ENCODE peak calls at places on chromosomes 4 and X, in six cellular contexts. D, M, J, G, A and K are unnamed samples. For H3K4me1, the result is how much of the 10 kb centered on the place peaks cover.

GRCh38 chr4:183139972-183140570 is 41.0 kb downstream of the WWC2 start:
- DNase-seq in D (no peak), A (no peak), M (no peak), G (no peak), J (no peak), K (no peak)

GRCh38 chrX:12210196-12210815 is 72.0 kb downstream of the FRMPD4 start:
- DNase-seq in A (no peak), J (peak), G (no peak), D (no peak), M (no peak), K (peak)

GRCh38 chr4:15920723-15921591 is 17.6 kb downstream of the FGFBP1 start:
- DNase-seq in D (no peak), G (no peak), M (no peak), A (peak), J (peak), K (no peak)

GRCh38 chr4:102493794-102494193 is 7.4 kb upstream of the NFKB1 start:
- DNase-seq in J (no peak), A (no peak), D (no peak), G (no peak), M (no peak), K (no peak)

GRCh38 chr4:163755013-163755412 is 260.5 kb downstream of the TMA16 start:
- DNase-seq in J (no peak), A (no peak), G (peak), D (no peak), M (peak), K (no peak)

GRCh38 chrX:46125139-46125538 is 420.1 kb downstream of the ZNF674 start:
- DNase-seq in A (no peak), G (no peak), D (no peak), J (peak), M (no peak), K (no peak)

GRCh38 chr4:182212211-182212761 is 30.9 kb upstream of the TENM3 start:
- DNase-seq in G (no peak), A (peak), J (peak), D (no peak), M (no peak), K (no peak)

GRCh38 chr4:76420901-76421581 is at the start of gene CCDC158:
- DNase-seq in A (no peak), J (peak), D (no peak), M (no peak), G (no peak), K (peak)

GRCh38 chrX:72123471-72124185 is 8.1 kb downstream of the RTL5 start:
- DNase-seq in G (peak), D (no peak), A (peak), M (no peak), J (peak), K (peak)

GRCh38 chrX:7062276-7062675 is 85.2 kb upstream of the STS start:
- DNase-seq in J (peak), M (no peak), A (no peak), G (no peak), D (no peak), K (no peak)

DNA sequence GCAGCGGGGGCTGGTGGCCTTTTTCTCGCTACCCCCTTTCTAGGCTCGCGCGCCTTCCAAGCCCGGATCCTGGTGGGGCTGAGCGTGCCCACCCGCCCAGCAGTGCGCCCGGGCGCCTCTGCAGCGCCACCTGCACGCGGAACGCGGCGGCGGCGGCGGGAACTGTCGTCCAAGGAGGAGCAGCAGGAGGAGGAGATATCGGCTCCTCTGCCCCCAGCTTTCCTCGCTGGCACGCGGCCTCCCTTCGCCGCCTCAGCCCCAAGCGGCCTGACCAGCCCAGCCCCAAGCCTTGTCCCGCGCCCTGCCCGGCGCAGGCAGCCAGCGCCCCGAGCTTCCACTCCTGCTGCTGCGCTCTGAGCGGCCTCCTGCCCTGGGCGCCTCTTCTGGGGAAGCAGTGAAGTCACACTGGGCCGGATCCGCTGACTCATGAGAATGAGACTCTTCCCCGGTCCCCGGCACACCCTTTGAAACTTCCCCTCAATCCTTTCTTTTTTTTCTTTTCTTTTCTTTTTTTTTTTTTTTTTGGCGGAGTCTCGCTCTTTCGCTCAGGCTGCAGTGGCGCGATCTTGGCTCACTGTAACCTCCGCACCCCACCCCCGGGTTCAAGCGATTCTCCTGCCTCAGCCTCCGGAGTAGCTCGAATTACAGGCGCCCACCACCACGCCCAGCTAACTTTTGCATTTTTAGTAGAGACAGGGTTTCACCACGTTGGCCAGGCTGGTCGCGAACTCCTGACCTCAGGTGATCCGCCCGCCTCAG is 10.6 kb upstream of the ELF4 start:
- DNase-seq in A (peak), J (peak), G (peak), M (no peak), D (peak), K (peak)
- H3K4me3 ChIP-seq in A (no peak), J (peak), G (no peak), M (peak), D (peak), K (peak)

GRCh38 chr4:1039493-1040343 is 28.3 kb downstream of the FGFRL1 start:
- DNase-seq in G (peak), M (no peak), D (peak), J (peak), A (peak), K (peak)

GRCh38 chr4:1035510-1035909 is 24.1 kb downstream of the FGFRL1 start:
- DNase-seq in J (peak), A (no peak), D (no peak), M (no peak), G (no peak), K (no peak)

GRCh38 chr4:1036095-1036494 is 24.7 kb downstream of the FGFRL1 start:
- DNase-seq in M (no peak), G (no peak), D (no peak), J (no peak), A (no peak), K (no peak)

GRCh38 chr4:1038948-1039492 is 27.6 kb downstream of the FGFRL1 start:
- DNase-seq in A (no peak), D (no peak), J (no peak), G (no peak), M (no peak), K (no peak)

GRCh38 chr4:1036976-1037810 is 25.8 kb downstream of the FGFRL1 start:
- DNase-seq in G (no peak), M (no peak), J (no peak), D (no peak), A (no peak), K (no peak)
- H3K4me1 ChIP-seq in G (under half), M (under half), J (under half), D (under half), A (under half), K (under half)

GRCh38 chr4:42487230-42487629 is 89.9 kb downstream of the SHISA3 start:
- DNase-seq in G (no peak), J (peak), D (no peak), A (no peak), M (no peak), K (no peak)

GRCh38 chr4:42489095-42489494 is 91.8 kb downstream of the SHISA3 start:
- DNase-seq in G (no peak), A (no peak), M (peak), J (no peak), D (no peak), K (no peak)

GRCh38 chr4:42488114-42488513 is 90.8 kb downstream of the SHISA3 start:
- DNase-seq in M (peak), J (no peak), G (no peak), A (no peak), D (no peak), K (no peak)

GRCh38 chr4:42490015-42490414 is 92.7 kb downstream of the SHISA3 start:
- DNase-seq in A (no peak), D (no peak), M (peak), G (no peak), J (no peak), K (no peak)

GRCh38 chr4:42488554-42488953 is 91.3 kb downstream of the SHISA3 start:
- DNase-seq in G (peak), M (no peak), A (no peak), J (no peak), D (no peak), K (no peak)
- H3K4me3 ChIP-seq in G (no peak), M (peak), A (no peak), J (no peak), D (no peak), K (no peak)

DNA sequence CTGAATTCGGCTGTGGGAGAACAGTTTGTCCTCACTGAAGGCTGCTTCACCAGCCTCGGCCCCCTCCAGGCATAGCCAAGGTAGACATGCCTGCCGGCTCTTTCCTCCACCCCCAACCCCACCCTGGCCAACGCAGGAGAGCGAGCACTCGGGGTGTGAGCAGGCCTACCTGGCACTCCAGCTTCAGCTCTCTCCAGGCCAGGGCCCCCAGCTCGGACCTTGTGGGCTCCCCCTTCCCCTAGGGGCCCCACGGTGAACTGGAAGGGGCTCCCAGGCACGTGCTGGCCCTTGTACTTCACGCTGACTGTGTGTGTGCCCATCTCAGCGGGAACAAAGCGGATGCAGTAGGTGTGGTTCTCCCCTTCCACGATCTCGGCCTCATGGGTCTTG is 22.4 kb downstream of the FLNA start:
- DNase-seq in G (no peak), D (no peak), M (no peak), A (no peak), J (peak), K (peak)
- H3K4me1 ChIP-seq in G (under half), D (under half), M (under half), A (under half), J (under half), K (under half)

GRCh38 chrX:47573334-47574095 is 8.7 kb upstream of the TIMP1 start:
- DNase-seq in D (peak), M (no peak), G (peak), A (peak), J (peak), K (no peak)
- H3K4me3 ChIP-seq in D (peak), M (no peak), G (no peak), A (no peak), J (peak), K (peak)

DNA sequence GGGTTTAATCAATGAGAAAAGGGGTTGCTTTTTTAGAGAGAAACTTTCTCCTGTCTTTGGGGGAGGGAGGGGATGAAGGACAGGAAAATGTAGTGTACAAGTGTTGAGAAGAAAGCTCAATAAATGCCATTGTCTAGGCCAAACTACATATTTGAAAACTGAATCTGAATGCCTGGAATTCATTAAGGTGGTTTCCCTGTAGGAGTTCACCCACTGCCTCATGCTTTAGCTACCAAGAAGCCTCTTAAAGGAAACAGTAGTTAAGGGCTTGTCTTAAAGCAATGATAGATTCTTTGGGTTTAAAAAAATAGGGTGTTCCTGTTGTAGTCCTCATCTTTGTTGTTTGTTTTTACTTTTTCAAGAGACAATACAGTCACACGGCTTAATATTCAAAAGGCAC is 45.8 kb downstream of the FNIP2 start:
- DNase-seq in A (no peak), D (no peak), J (no peak), M (no peak), G (no peak), K (no peak)
- H3K4me1 ChIP-seq in A (half or more), D (under half), J (under half), M (under half), G (under half), K (half or more)

DNA sequence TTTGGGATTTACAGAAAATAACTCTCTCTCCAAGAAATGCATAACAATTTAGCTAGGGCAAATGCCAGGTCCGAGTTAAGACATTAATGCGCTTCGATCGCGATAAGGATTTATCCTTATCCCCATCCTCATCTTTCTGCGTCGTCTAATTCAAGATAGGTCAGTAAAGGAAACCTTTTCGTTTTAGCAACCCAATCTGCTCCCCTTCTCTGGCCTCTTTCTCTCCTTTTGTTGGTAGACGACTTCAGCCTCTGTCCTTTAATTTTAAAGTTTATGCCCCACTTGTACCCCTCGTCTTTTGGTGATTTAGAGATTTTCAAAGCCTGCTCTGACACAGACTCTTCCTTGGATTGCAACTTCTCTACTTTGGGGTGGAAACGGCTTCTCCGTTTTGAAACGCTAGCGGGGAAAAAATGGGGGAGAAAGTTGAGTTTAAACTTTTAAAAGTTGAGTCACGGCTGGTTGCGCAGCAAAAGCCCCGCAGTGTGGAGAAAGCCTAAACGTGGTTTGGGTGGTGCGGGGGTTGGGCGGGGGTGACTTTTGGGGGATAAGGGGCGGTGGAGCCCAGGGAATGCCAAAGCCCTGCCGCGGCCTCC is 533 bp upstream of the FGF2 start:
- DNase-seq in G (no peak), D (no peak), M (no peak), A (no peak), J (no peak), K (no peak)
- H3K4me3 ChIP-seq in G (peak), D (peak), M (no peak), A (no peak), J (peak), K (peak)

GRCh38 chr4:128521634-128522253 is 234.1 kb upstream of the PGRMC2 start:
- DNase-seq in D (no peak), G (peak), M (no peak), J (peak), A (no peak), K (no peak)
- H3K4me1 ChIP-seq in D (under half), G (under half), M (under half), J (under half), A (under half), K (under half)

GRCh38 chrX:150696264-150696789 is 3.1 kb downstream of the MTMR1 start:
- DNase-seq in D (no peak), G (no peak), A (no peak), J (no peak), M (no peak), K (no peak)
- H3K4me3 ChIP-seq in D (no peak), G (no peak), A (no peak), J (no peak), M (peak), K (no peak)

GRCh38 chr4:48049483-48049882 is 32.9 kb downstream of the NIPAL1 start:
- DNase-seq in D (no peak), G (no peak), A (no peak), M (no peak), J (no peak), K (no peak)
- H3K4me1 ChIP-seq in D (under half), G (under half), A (under half), M (half or more), J (under half), K (under half)